ENCODE peak calls at places on chromosomes 4 and X, in four cellular contexts. K is activated B cell treated with CpG ODN at 0.5 μM for 24 hours, C is esophagus squamous epithelium, T is fibroblast of the aortic adventitia. X is an unnamed sample.

GRCh38 chrX:151722241-151722846 is 6.5 kb downstream of the FATE1 start:
- DNase-seq in C (no peak), K (no peak), T (peak; percentile 31), X (no peak)

GRCh38 chrX:40012039-40012799 is 85.5 kb downstream of the BCOR start:
- DNase-seq in K (no peak), C (no peak), T (peak; percentile 31), X (no peak)

GRCh38 chrX:51759055-51759454 is 15.8 kb downstream of the GSPT2 start:
- DNase-seq in K (no peak), T (no peak), C (no peak), X (no peak)

GRCh38 chr4:3491681-3492405 is 28.7 kb downstream of the DOK7 start:
- DNase-seq in K (no peak), C (no peak), T (peak; percentile 50), X (no peak)

GRCh38 chr4:76696109-76696508 is 201.8 kb downstream of the SOWAHB start:
- DNase-seq in T (peak; percentile 38), K (no peak), C (no peak), X (no peak)

GRCh38 chr4:39698424-39699009 is 581 bp downstream of the UBE2K start:
- DNase-seq in C (no peak), K (no peak), T (peak; percentile 22), X (peak; percentile 50)

GRCh38 chr4:1684756-1685603 is 867 bp upstream of the FAM53A start:
- DNase-seq in T (no peak), K (no peak), C (no peak), X (no peak)

GRCh38 chr4:36351082-36351666 is 69.8 kb downstream of the DTHD1 start:
- DNase-seq in T (peak; percentile 14), K (peak; percentile 29), C (peak; percentile 7), X (peak; percentile 59)

GRCh38 chr4:183345261-183345660 is 23.0 kb upstream of the CLDN24 start:
- DNase-seq in K (no peak), T (no peak), C (no peak), X (no peak)

GRCh38 chrX:15724911-15725310 is 13.2 kb upstream of the CA5B start:
- DNase-seq in K (no peak), T (no peak), C (no peak), X (no peak)

GRCh38 chr4:6121941-6122340 is 78.4 kb downstream of the JAKMIP1 start:
- DNase-seq in C (no peak), K (no peak), T (no peak), X (no peak)
- TF ChIP-seq CTCF in C (no peak), K (no peak), T (no peak), X (no peak)

DNA sequence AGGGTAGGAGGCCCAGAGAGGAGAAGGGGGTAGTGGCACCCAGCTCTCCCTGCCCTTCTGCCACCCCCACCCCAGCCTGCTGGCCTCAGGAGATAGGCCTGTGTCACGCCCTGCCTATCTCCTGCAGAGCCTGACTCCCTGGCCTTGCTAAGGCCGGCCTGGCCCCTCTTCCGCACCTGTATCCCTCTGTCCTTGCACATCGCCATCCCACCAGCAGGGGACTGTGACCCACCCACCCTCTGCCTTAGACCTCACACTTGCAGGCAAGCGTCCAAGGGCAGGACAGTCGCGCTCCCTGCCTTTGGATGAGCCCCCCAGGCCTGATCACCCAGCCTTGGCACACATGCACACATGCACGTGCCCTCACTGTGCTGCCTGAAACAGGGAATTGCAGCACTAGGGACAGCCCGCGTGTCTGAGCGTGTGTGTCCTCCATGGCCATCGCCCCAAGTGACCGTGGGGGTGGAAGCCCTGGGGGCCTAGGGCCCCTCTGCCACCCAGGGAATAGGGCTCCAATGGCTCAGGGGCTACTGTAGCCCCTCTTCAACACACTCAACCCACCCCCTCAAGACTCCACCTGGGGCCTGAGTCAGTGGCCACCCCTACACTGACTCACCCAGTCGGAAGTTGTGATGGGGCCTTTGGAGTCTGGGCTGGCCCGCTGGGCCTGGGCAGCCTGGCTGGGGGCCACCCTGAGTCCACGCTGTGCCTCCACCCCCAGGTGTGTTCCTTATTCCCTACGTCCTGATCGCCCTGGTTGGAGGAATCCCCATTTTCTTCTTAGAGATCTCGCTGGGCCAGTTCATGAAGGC is 2.1 kb downstream of the SLC6A8 start:
- DNase-seq in K (no peak), C (no peak), T (no peak), X (no peak)
- TF ChIP-seq CTCF in K (no peak), C (no peak), T (peak; percentile 7), X (no peak)

GRCh38 chrX:139126493-139126892 is 404.0 kb upstream of the F9 start:
- DNase-seq in T (no peak), K (no peak), C (no peak), X (no peak)
- TF ChIP-seq CTCF in T (peak; percentile 14), K (no peak), C (peak; percentile 23), X (peak; percentile 9)

DNA sequence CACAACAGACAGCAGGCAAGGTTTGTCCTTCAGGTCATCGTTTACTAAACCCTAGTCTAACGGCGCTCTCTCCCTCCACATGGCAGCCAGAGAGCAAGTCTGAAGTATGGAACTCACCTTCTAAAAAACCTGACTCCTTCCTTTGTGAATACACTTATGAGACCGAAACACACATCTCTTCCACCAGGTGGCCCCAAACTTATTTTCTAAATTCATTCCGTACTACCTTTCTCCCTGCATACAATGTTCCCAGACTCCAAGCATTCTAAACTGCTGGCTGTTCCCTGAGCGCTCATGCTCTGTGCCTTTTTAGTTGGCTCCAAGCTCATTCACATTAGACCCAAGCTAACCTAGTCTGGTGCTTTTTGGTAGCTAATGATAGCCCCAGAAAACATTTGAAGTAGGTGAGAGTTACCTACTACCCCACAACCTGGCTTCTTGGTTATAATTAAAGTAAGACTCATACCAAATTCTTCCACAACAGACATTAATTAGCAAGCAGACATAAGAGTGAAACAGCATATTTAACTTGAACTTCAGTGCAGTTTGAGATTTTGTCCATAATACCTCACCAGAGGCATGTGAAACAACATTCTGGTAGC is 67.6 kb upstream of the DCLK2 start:
- DNase-seq in C (no peak), K (no peak), T (peak; percentile 86), X (no peak)
- TF ChIP-seq CTCF in C (peak; percentile 33), K (no peak), T (peak; percentile 63), X (peak; percentile 47)

GRCh38 chr4:25367004-25367621 is 9.9 kb upstream of the ANAPC4 start:
- DNase-seq in T (peak; percentile 75), K (no peak), C (no peak), X (no peak)
- TF ChIP-seq CTCF in T (peak; percentile 63), K (no peak), C (peak; percentile 55), X (peak; percentile 68)